ENCODE peak calls at places on chromosomes 13 and 19, in six cellular contexts. C is H1, V is H9, P is neuronal stem cell, E is IMR-90, D is trophoblast cell. T is an unnamed sample.

GRCh38 chr13:110265682-110266430 is 41.1 kb downstream of the COL4A1 start:
- DNase-seq in C (peak; percentile 49), V (no peak), P (no peak), E (no peak), D (peak; percentile 99), T (no peak)

GRCh38 chr13:113768018-113768905 is 9.2 kb downstream of the TMEM255B start:
- DNase-seq in C (no peak), V (no peak), P (no peak), E (no peak), D (no peak), T (no peak)

GRCh38 chr13:23509781-23510543 is 60.2 kb upstream of the TNFRSF19 start:
- DNase-seq in C (no peak), V (no peak), P (no peak), E (peak; percentile 94), D (peak; percentile 85), T (peak; percentile 62)

GRCh38 chr13:102441085-102441484 is 39.2 kb upstream of the FGF14 start:
- DNase-seq in C (no peak), V (no peak), P (no peak), E (no peak), D (no peak), T (no peak)

GRCh38 chr13:42047561-42048322 is 706 bp upstream of the DGKH start:
- DNase-seq in C (peak; percentile 71), V (peak; percentile 59), P (peak; percentile 51), E (peak; percentile 70), D (peak; percentile 67), T (peak; percentile 78)

GRCh38 chr13:99357149-99357596 is 50.0 kb upstream of the GPR183 start:
- DNase-seq in C (peak; percentile 22), V (no peak), P (no peak), E (peak; percentile 91), D (peak; percentile 74), T (peak; percentile 92)

GRCh38 chr13:112768795-112769411 is 79.1 kb downstream of the ATP11A start:
- DNase-seq in C (no peak), V (peak; percentile 31), P (no peak), E (no peak), D (no peak), T (no peak)

GRCh38 chr13:97853550-97853949 is 99.9 kb upstream of the IPO5 start:
- DNase-seq in C (no peak), V (no peak), P (no peak), E (peak; percentile 56), D (no peak), T (no peak)

GRCh38 chr13:84672616-84673015 is 790.3 kb upstream of the SLITRK1 start:
- DNase-seq in C (no peak), V (no peak), P (no peak), E (no peak), D (no peak), T (no peak)

GRCh38 chr13:36758345-36758744 is 60.7 kb upstream of the RFXAP start:
- DNase-seq in C (no peak), V (no peak), P (no peak), E (no peak), D (no peak), T (no peak)

DNA sequence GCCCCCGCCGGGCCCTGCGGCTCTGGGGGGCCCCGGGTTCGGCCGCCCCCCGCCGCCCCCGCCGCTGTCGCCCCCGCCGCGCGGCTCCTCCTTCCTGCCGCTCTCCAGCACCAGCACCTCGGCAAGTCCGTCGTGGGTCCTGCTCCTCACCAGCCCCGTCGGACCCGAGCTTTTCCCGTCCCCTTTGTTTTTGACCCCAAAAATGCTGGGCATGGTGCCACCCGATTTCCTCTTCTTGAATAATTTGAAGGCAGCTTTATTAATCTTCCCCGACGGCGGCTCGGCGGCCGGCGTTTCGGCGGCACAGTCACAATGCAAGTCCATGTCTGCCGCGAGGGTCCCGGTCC is 945 bp downstream of the AMER2 start:
- DNase-seq in C (no peak), V (no peak), P (no peak), E (no peak), D (no peak), T (no peak)
- H2AFZ ChIP-seq in C (no peak overlapping the region), V (no peak overlapping the region), P (peak overlapping the region; percentile 83), E (peak overlapping the region; percentile 60), D (peak overlapping the region; percentile 72), T (no peak overlapping the region)

DNA sequence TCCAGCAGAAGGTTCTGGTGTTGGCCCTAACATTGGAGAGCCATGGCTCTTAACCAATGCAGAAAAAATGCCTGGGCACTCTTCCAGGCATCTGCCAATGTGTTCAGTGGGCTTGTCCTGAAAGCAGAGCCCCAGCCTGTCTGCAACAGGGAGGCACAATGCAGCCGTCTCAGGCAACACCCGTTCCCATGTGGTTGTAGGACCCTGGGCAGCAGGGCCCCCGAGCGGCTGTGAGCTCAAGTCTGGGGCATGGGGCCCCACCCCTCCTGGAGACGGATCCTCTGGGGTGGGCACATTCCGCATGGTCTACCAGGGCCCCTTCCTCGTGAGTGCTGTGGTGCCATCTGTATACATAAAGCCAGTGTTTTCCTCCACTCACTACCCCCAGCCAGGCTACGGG is 58.2 kb upstream of the SIAH3 start:
- DNase-seq in C (no peak), V (no peak), P (no peak), E (no peak), D (no peak), T (no peak)
- H2BK120ac ChIP-seq in C (no peak overlapping the region), V (no peak overlapping the region), P (no peak overlapping the region), E (no peak overlapping the region), D (no peak overlapping the region), T (no peak overlapping the region)

DNA sequence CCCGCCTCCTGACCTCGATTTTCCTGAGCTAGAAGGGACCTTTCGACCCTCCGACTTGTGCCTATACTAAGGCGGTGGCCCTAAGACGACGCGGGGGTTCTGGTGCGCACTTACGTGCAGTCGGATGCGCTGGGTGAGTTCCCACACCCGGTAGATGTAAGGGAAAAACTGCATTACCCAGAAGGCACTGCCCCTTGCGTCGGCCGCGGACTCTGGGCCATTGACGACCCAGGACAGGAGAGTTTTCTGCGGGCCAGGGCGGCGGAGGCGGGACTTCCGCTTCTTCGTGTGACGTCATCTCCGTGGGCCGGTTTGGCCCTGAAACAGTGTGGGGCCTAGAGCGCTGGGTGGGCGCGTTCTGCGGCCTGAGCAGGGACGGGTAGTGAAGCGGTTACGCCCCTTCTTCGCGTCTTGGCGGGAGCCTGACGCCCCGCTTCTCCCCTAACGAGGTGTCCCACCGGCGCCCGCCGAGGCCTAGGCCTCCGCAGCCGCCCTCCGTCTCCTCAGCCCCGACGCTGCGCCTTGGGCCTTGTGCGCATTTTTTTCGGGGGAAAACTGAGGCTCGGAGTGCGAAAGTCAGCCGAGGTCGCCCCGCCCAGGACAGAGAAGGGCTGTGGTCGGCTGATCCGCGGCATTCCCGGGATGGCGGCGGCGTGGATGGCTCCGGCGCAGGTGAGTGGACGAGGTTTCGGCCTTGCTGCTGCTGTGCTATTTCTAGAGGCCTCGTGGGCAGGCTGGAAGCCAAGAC is at the start of gene ZNF460:
- DNase-seq in C (peak; percentile 97), V (peak; percentile 97), P (peak; percentile 98), E (peak; percentile 97), D (peak; percentile 99), T (peak; percentile 98)
- H3K23ac ChIP-seq in C (no peak within 1 kb of the TSS), V (no peak within 1 kb of the TSS), P (peak within 1 kb of the TSS; percentile 3), E (peak within 1 kb of the TSS; percentile 99), D (no peak within 1 kb of the TSS), T (no peak within 1 kb of the TSS)

GRCh38 chr19:16185925-16186234 is 670 bp downstream of the FAM32A start:
- DNase-seq in C (no peak), V (no peak), P (no peak), E (no peak), D (peak; percentile 31), T (peak; percentile 66)
- H2AFZ ChIP-seq in C (no peak overlapping the region), V (no peak overlapping the region), P (peak overlapping the region; percentile 80), E (peak overlapping the region; percentile 92), D (no peak overlapping the region), T (peak overlapping the region; percentile 49)

DNA sequence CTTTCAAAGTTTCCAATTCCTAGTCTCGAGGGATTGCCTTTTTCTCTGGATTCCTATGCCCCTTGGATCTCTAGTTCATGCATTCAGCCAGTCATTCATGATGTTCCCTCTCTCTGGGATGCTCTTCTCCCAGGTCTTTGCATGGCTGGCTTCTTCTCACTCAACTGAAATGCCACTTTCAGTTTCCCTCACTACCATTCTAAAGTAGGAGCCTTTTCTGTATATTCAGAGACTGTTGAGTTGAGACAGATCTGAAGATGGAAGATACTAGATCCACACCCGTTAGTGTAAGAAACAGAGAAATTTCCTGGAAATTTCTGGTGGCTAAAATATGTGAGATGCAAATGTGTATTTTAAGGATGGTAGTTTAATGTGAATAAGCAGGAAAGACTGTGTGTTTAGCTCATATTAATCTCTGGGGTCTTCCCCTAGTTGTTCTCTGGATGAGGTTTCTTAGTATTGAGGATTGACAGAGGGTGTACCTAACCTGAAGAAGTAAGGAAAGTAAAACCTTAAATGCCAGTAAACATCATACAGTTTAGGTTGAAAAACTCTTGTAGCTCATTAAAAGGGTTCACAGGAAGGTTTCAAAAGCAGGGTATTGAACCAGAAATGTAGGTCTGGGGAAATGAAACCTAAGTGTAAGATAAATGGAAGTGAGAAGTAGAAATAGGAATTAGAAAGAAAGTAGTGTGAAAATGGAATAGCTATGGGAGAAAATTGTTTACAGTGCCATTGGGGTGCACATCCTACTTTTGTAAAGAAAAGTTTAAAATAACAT is 331.3 kb downstream of the NDFIP2 start:
- DNase-seq in C (no peak), V (no peak), P (no peak), E (no peak), D (no peak), T (no peak)
- H2BK120ac ChIP-seq in C (no peak overlapping the region), V (no peak overlapping the region), P (no peak overlapping the region), E (peak overlapping the region; percentile 72), D (no peak overlapping the region), T (no peak overlapping the region)

GRCh38 chr19:49498475-49498874 is 2.2 kb downstream of the RPS11 start:
- DNase-seq in C (no peak), V (no peak), P (no peak), E (no peak), D (no peak), T (no peak)

GRCh38 chr19:49497790-49498106 is 1.5 kb downstream of the RPS11 start:
- DNase-seq in C (no peak), V (no peak), P (no peak), E (no peak), D (no peak), T (no peak)

GRCh38 chr19:49499030-49499670 is 2.9 kb downstream of the RPS11 start:
- DNase-seq in C (no peak), V (no peak), P (no peak), E (no peak), D (no peak), T (no peak)

GRCh38 chr19:49497047-49497789 is 984 bp downstream of the RPS11 start:
- DNase-seq in C (no peak), V (peak; percentile 54), P (no peak), E (peak; percentile 47), D (peak; percentile 62), T (peak; percentile 58)

DNA sequence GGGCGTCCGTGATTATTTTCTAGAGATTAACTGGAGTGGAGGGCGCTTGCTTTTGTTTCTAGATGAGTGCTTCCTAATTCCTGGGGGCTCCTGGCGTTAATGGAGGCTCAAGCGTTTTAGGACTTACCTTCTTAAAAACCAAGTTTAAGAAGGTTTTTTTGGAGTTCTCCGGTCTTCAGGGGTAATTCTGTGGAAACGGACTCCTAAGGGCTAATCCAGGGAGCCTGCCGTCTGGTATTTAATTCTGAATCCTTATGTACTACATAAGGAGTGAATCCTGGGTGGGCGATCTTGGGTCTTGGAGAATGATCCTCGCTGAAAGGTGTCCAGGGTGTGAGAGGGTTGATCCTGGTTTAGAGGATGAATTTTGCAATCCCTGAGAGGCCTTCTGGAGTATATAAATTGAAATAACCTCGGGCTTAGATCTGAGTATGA is 357 bp downstream of the RPS11 start:
- DNase-seq in C (no peak), V (no peak), P (no peak), E (no peak), D (no peak), T (no peak)
- H3K23ac ChIP-seq in C (no peak overlapping the region), V (no peak overlapping the region), P (no peak overlapping the region), E (peak overlapping the region; percentile 90), D (no peak overlapping the region), T (no peak overlapping the region)